ENCODE peak calls at places on chromosome 22, in nine cellular contexts. H is colonic mucosa, C is sigmoid colon, R is brain microvascular endothelial cell, M is mucosa of descending colon, U is A549, I is body of pancreas, J is lung, S is esophagus muscularis mucosa. F is an unnamed sample.

GRCh38 chr22:20141186-20142077 is 9.4 kb downstream of the CCDC188 start:
- DNase-seq in H (no peak), C (no peak), R (peak; percentile 48), M (no peak), U (no peak), I (no peak), J (no peak), S (no peak), F (peak; percentile 51)

GRCh38 chr22:35308480-35308945 is 8.8 kb downstream of the TOM1 start:
- DNase-seq in H (no peak), C (no peak), R (no peak), M (no peak), U (no peak), I (no peak), J (no peak), S (no peak), F (no peak)

GRCh38 chr22:35299217-35299716 is 427 bp upstream of the TOM1 start:
- DNase-seq in H (no peak), C (no peak), R (no peak), M (no peak), U (no peak), I (no peak), J (no peak), S (no peak), F (no peak)

GRCh38 chr22:46483353-46483752 is 54.1 kb downstream of the CELSR1 start:
- DNase-seq in H (no peak), C (no peak), R (no peak), M (no peak), U (no peak), I (no peak), J (no peak), S (no peak), F (no peak)

GRCh38 chr22:29684244-29684643 is 35.6 kb upstream of the CABP7 start:
- DNase-seq in H (no peak), C (no peak), R (no peak), M (no peak), U (no peak), I (no peak), J (no peak), S (no peak), F (no peak)

GRCh38 chr22:31800065-31800464 is 46.2 kb downstream of the DEPDC5 start:
- DNase-seq in H (no peak), C (no peak), R (no peak), M (no peak), U (peak; percentile 4), I (no peak), J (no peak), S (no peak), F (peak; percentile 27)

GRCh38 chr22:20179455-20180244 is 28.8 kb upstream of the CCDC188 start:
- DNase-seq in H (no peak), C (no peak), R (no peak), M (no peak), U (no peak), I (no peak), J (no peak), S (no peak), F (no peak)

GRCh38 chr22:28942333-28942732 is 59.0 kb downstream of the ZNRF3 start:
- DNase-seq in H (no peak), C (no peak), R (no peak), M (no peak), U (no peak), I (no peak), J (no peak), S (no peak), F (no peak)

GRCh38 chr22:50672471-50673230 is at the start of gene SHANK3:
- DNase-seq in H (no peak), C (peak; percentile 77), R (no peak), M (no peak), U (no peak), I (peak; percentile 33), J (peak; percentile 64), S (no peak), F (no peak)

GRCh38 chr22:29520851-29521250 is 32.7 kb downstream of the THOC5 start:
- DNase-seq in H (no peak), C (no peak), R (peak; percentile 79), M (no peak), U (peak; percentile 14), I (no peak), J (no peak), S (no peak), F (no peak)

GRCh38 chr22:37549704-37550059 is 10.6 kb upstream of the CDC42EP1 start:
- DNase-seq in H (no peak), C (no peak), R (no peak), M (no peak), U (no peak), I (peak; percentile 93), J (no peak), S (no peak), F (no peak)

GRCh38 chr22:37544955-37545702 is 15.2 kb upstream of the CDC42EP1 start:
- DNase-seq in H (peak; percentile 94), C (peak; percentile 83), R (peak; percentile 54), M (peak; percentile 92), U (peak; percentile 73), I (peak; percentile 90), J (peak; percentile 85), S (no peak), F (no peak)

GRCh38 chr22:37547249-37547741 is 13.0 kb upstream of the CDC42EP1 start:
- DNase-seq in H (no peak), C (no peak), R (no peak), M (no peak), U (no peak), I (peak; percentile 41), J (no peak), S (no peak), F (no peak)

GRCh38 chr22:37545703-37546435 is 14.4 kb upstream of the CDC42EP1 start:
- DNase-seq in H (peak; percentile 95), C (peak; percentile 98), R (peak; percentile 83), M (peak; percentile 93), U (peak; percentile 87), I (peak; percentile 91), J (peak; percentile 88), S (peak; percentile 95), F (no peak)

GRCh38 chr22:37546436-37547248 is 13.6 kb upstream of the CDC42EP1 start:
- DNase-seq in H (peak; percentile 57), C (peak; percentile 91), R (no peak), M (peak; percentile 61), U (no peak), I (peak; percentile 94), J (no peak), S (no peak), F (no peak)
- TF ChIP-seq CTCF in H (no peak), C (no peak), R (peak; percentile 23), M (no peak), U (no peak), I (peak; percentile 22), J (no peak), S (no peak), F (no peak)

DNA sequence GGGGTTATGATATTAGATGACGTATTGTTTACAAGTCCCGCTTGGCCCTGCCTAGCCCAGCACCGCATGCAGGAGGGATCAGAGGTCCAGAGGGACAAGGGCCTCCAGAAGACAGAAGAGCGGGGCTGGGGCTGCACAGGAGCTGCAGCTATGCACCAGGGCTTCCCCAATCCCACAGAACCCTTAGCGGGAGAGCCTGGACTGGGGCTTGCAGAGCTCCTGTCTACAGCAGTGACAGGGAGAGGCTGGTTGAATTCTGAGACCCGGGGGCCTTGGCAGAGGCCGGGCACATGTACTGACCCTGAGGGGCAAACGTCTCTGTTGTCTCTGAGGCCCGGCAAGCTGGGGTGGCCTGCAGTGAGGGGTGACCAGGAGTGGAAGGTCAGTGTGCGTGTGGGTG is 6.9 kb downstream of the KIAA0930 start:
- DNase-seq in H (no peak), C (no peak), R (no peak), M (no peak), U (no peak), I (no peak), J (no peak), S (no peak), F (no peak)
- H3K4me3 ChIP-seq in H (no peak overlapping the region), C (no peak overlapping the region), R (no peak overlapping the region), M (no peak overlapping the region), U (no peak overlapping the region), I (no peak overlapping the region), J (no peak overlapping the region), S (no peak overlapping the region), F (no peak overlapping the region)

DNA sequence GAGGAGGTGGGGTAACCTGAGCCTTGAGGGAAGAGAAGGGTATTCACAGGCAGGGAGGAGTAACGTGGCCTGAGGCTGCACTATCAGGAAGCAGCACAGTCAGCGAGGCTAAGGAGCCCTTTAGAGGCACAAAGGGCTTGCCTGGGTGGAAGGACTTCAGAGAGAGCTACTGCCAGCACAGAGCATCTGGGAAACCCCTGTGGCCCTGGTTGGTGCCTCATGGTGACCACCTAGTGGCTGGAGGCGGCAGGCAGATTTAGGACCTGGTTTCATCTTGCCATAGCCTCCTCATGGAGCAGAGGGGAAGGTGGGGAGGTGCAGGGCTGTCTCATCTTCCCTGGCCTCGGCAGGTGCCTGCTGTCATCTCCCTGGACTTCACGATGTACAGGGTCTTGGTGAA is 64.5 kb downstream of the MPPED1 start:
- DNase-seq in H (no peak), C (no peak), R (no peak), M (no peak), U (peak; percentile 34), I (no peak), J (no peak), S (no peak), F (no peak)
- TF ChIP-seq CTCF in H (no peak), C (no peak), R (no peak), M (no peak), U (no peak), I (no peak), J (no peak), S (no peak), F (no peak)

GRCh38 chr22:39819429-39819828 is 74.1 kb downstream of the ENTHD1 start:
- DNase-seq in H (no peak), C (no peak), R (no peak), M (no peak), U (no peak), I (no peak), J (no peak), S (no peak), F (no peak)
- H3K4me3 ChIP-seq in H (no peak overlapping the region), C (no peak overlapping the region), R (no peak overlapping the region), M (no peak overlapping the region), U (no peak overlapping the region), I (no peak overlapping the region), J (no peak overlapping the region), S (no peak overlapping the region), F (no peak overlapping the region)

GRCh38 chr22:41683616-41684015 is 5.1 kb downstream of the SNU13 start:
- DNase-seq in H (no peak), C (no peak), R (no peak), M (no peak), U (no peak), I (no peak), J (no peak), S (no peak), F (no peak)

GRCh38 chr22:41681616-41682015 is 7.1 kb downstream of the SNU13 start:
- DNase-seq in H (no peak), C (peak; percentile 57), R (peak; percentile 20), M (no peak), U (no peak), I (no peak), J (no peak), S (no peak), F (no peak)

GRCh38 chr22:41682033-41682807 is 6.4 kb downstream of the SNU13 start:
- DNase-seq in H (peak; percentile 89), C (peak; percentile 94), R (peak; percentile 83), M (peak; percentile 93), U (no peak), I (peak; percentile 87), J (peak; percentile 88), S (peak; percentile 93), F (no peak)

GRCh38 chr22:41683052-41683451 is 5.6 kb downstream of the SNU13 start:
- DNase-seq in H (no peak), C (peak; percentile 56), R (no peak), M (no peak), U (no peak), I (no peak), J (no peak), S (no peak), F (no peak)

GRCh38 chr22:41684194-41684593 is 4.5 kb downstream of the SNU13 start:
- DNase-seq in H (no peak), C (no peak), R (no peak), M (no peak), U (no peak), I (no peak), J (no peak), S (no peak), F (no peak)
- TF ChIP-seq CTCF in H (no peak), C (no peak), R (no peak), M (no peak), U (no peak), I (no peak), J (no peak), S (no peak), F (no peak)

F was measured in epithelial cell of proximal tubule.